ENCODE peak calls at places on chromosomes 2 and 18, in four cellular contexts. X is left ventricle myocardium inferior, N is aorta, F is IMR-90. B is an unnamed sample.

GRCh38 chr2:239212553-239213419 is 188.0 kb downstream of the HDAC4 start:
- DNase-seq in F (no peak), N (no peak), X (no peak), B (no peak)

GRCh38 chr2:114550895-114551793 is 108.7 kb downstream of the DPP10 start:
- DNase-seq in X (no peak), F (peak; percentile 50), N (peak; percentile 61), B (no peak)

GRCh38 chr2:18849841-18850578 is 260.6 kb upstream of the NT5C1B start:
- DNase-seq in F (no peak), N (no peak), X (no peak), B (no peak)

GRCh38 chr2:67038195-67038594 is 358.9 kb upstream of the ETAA1 start:
- DNase-seq in X (no peak), F (no peak), N (no peak), B (no peak)

GRCh38 chr18:23487738-23488625 is 15.3 kb upstream of the RMC1 start:
- DNase-seq in N (peak; percentile 62), F (peak; percentile 33), X (no peak), B (peak; percentile 85)

GRCh38 chr2:217785544-217786045 is 217.2 kb downstream of the TNS1 start:
- DNase-seq in X (peak; percentile 82), F (peak; percentile 60), N (peak; percentile 85), B (peak; percentile 91)

GRCh38 chr2:27582129-27582694 is 630 bp upstream of the ZNF512 start:
- DNase-seq in N (peak; percentile 44), F (no peak), X (no peak), B (peak; percentile 74)

GRCh38 chr2:45329045-45329677 is 281.9 kb downstream of the SRBD1 start:
- DNase-seq in X (no peak), F (peak; percentile 45), N (no peak), B (no peak)

GRCh38 chr2:168253379-168253778 is 6.0 kb upstream of the STK39 start:
- DNase-seq in N (no peak), X (no peak), F (no peak), B (no peak)

GRCh38 chr2:85436836-85437487 is 18.4 kb downstream of the SH2D6 start:
- DNase-seq in N (no peak), F (no peak), X (no peak), B (peak; percentile 81)

GRCh38 chr2:151056870-151057269 is 204.8 kb downstream of the RBM43 start:
- DNase-seq in F (no peak), N (no peak), X (no peak), B (no peak)

DNA sequence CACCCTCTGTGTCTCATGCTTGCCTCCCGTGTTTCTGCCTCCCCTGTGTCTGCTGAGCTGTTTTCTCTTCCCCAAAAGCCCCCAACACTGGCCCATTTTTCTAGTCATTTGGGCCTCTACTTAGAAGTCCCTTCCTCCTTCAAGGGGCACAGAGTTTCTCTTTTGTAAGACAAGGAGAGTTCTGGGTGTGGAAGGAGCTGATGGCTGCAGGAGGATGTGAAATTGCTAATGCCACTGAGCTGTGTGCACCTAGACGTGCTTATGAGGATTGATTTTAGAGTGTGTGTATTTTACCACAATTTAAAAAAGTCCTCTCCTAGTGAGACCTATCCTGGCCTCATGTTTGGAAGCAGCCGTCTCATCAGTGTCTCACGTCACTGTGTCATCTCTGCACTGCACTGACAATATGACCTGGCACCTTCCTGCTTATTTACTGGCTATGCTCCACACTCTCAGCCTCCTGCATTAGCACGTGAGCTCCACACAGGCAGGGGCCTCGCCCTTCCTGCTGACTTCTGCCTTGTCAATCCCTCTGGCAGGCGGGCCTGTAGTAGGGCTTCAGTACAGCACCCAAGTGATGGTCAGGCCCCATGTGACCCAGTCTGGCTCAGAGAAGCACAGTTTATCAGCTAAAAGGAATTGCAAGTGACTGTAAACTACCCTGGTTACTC is 8.0 kb upstream of the MBP start:
- DNase-seq in N (peak; percentile 61), F (no peak), X (peak; percentile 53), B (no peak)
- H3K4me1 ChIP-seq in N (no peaks in the 10 kb centered on the region), F (peaks cover 2% of the 10 kb centered on the region), X (peaks cover 12% of the 10 kb centered on the region), B (peaks cover 8% of the 10 kb centered on the region)

DNA sequence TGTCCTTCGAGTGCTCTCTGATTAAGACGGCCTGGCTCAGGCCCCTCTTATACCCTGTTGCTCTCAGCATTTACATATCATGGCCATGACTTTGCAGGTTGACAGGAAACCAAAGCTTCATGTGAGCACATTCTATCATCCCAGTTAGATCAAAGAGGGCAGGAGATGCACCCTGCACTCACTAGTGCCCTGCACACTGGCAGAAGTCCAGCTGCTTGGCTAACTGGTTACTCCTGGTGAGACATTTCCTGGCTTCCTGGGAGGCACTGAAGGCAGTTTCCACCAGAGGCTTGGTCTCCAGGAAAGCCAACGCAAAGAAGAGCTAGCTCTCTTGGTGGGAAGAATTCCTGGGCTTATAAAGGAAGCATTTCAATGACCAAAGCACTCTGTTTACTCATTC is 66.3 kb downstream of the LIPG start:
- DNase-seq in F (no peak), N (no peak), X (no peak), B (no peak)
- H3K4me1 ChIP-seq in F (peaks cover 6% of the 10 kb centered on the region), N (no peaks in the 10 kb centered on the region), X (no peaks in the 10 kb centered on the region), B (no peaks in the 10 kb centered on the region)

DNA sequence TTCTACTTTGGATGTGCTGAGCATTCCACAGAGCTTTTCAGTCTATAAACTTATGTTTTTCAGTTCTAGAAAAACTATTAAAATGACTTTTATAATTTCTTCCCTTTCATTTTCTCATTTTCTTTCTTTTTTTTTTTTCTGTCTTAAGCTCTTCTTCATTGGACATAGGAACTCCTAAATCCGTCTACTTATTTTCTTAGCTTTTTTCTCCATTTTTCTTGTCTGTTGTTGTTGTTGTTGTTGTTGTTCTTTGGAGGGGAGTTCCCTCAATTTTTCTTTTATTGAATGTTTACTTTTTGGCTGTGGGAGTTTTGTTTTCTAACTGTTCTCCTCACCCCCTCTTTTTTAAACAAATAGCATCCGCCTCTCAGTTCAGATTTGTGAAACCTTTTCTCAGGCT is 7.9 kb downstream of the SOCS6 start:
- DNase-seq in N (no peak), F (no peak), X (no peak), B (no peak)
- H3K4me1 ChIP-seq in N (no peaks in the 10 kb centered on the region), F (peaks cover 22% of the 10 kb centered on the region), X (peaks cover 91% of the 10 kb centered on the region), B (peaks cover 45% of the 10 kb centered on the region)

GRCh38 chr18:49020129-49020528 is 69.4 kb upstream of the SMAD7 start:
- DNase-seq in X (no peak), N (no peak), F (no peak), B (no peak)

GRCh38 chr18:49018553-49018943 is 67.8 kb upstream of the SMAD7 start:
- DNase-seq in X (no peak), N (no peak), F (no peak), B (peak; percentile 61)

GRCh38 chr18:49020621-49021021 is 69.9 kb upstream of the SMAD7 start:
- DNase-seq in N (no peak), X (no peak), F (peak; percentile 17), B (no peak)

GRCh38 chr18:49018961-49019445 is 68.2 kb upstream of the SMAD7 start:
- DNase-seq in N (no peak), X (no peak), F (no peak), B (peak; percentile 76)

DNA sequence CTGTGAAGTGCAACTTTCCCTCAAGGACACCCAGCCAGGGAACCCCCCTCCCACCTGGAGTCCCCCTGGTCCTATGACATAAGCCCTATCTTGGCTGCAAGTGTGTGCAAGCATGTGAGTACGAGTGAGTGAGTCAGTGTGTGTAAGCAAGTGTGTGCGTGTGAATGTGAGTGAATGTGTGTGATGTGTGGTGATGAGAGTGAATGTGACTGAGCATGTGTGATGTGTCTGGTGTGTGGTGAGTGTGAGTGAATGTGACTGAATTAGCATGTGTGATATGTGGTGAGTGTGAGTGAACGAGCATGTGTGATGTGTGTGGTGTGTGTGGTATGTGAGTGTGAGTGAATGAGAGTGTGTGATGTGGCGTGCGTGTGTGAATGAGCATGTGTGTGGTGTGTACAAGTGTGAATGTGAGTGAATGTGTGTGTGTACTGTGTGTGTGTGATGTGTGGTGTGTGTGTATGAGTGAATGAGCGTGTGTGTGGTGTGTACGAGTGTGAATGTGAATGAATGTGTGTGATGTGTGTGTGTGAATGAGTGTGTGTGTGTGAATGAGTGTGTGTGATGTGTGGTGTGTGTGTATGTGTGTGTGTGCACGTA is 68.8 kb upstream of the SMAD7 start:
- DNase-seq in F (peak; percentile 42), X (no peak), N (no peak), B (no peak)
- H3K4me1 ChIP-seq in F (peaks cover 12% of the 10 kb centered on the region), X (peaks cover 9% of the 10 kb centered on the region), N (no peaks in the 10 kb centered on the region), B (peaks cover 12% of the 10 kb centered on the region)

GRCh38 chr2:16663121-16663905 is 2.3 kb downstream of the CYRIA start:
- DNase-seq in X (no peak), F (no peak), N (no peak), B (no peak)
- H3K4me1 ChIP-seq in X (peaks cover 64% of the 10 kb centered on the region), F (peaks cover 24% of the 10 kb centered on the region), N (no peaks in the 10 kb centered on the region), B (peaks cover 73% of the 10 kb centered on the region)

GRCh38 chr2:98924910-98925309 is 11.1 kb downstream of the CRACDL start:
- DNase-seq in N (no peak), F (no peak), X (no peak), B (no peak)

GRCh38 chr2:98923244-98923940 is 12.6 kb downstream of the CRACDL start:
- DNase-seq in N (no peak), F (no peak), X (no peak), B (no peak)

GRCh38 chr2:98917031-98917459 is 19.0 kb downstream of the CRACDL start:
- DNase-seq in F (peak; percentile 84), N (no peak), X (no peak), B (no peak)

GRCh38 chr2:98924038-98924437 is 12.0 kb downstream of the CRACDL start:
- DNase-seq in X (no peak), F (no peak), N (no peak), B (no peak)

DNA sequence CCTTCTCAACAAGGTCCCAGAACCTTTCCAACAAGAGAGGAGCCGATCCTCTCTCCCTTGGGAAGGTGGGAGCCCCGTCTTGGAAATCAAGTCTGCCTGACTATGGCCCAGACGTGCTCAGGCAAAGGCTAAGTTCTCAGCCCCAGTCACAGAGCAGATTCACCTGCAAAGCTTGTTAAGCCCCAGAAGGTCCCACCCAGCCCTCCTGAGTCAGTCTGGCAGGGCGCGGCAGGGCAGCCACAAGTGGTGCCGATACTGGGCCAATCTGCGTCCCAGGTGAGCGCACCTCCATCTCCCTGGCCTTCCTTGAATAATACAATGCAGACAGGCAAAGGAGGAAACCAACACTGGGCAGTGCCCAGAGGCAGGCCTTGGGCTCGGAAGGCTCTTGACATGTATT is 15.0 kb downstream of the CRACDL start:
- DNase-seq in X (no peak), F (no peak), N (no peak), B (no peak)
- H3K4me1 ChIP-seq in X (no peaks in the 10 kb centered on the region), F (no peaks in the 10 kb centered on the region), N (no peaks in the 10 kb centered on the region), B (no peaks in the 10 kb centered on the region)

GRCh38 chr2:71004857-71005256 is 10.2 kb upstream of the TEX261 start:
- DNase-seq in N (no peak), X (no peak), F (no peak), B (peak; percentile 38)

GRCh38 chr2:71004356-71004755 is 9.7 kb upstream of the TEX261 start:
- DNase-seq in F (no peak), N (no peak), X (no peak), B (no peak)

GRCh38 chr2:71005271-71006202 is 10.9 kb upstream of the TEX261 start:
- DNase-seq in F (no peak), X (no peak), N (no peak), B (peak; percentile 41)

GRCh38 chr2:71001592-71002570 is 7.2 kb upstream of the TEX261 start:
- DNase-seq in F (no peak), N (no peak), X (no peak), B (peak; percentile 67)

GRCh38 chr2:71003396-71003795 is 8.7 kb upstream of the TEX261 start:
- DNase-seq in X (no peak), F (no peak), N (no peak), B (peak; percentile 35)
- H3K4me1 ChIP-seq in X (no peaks in the 10 kb centered on the region), F (peaks cover 2% of the 10 kb centered on the region), N (no peaks in the 10 kb centered on the region), B (peaks cover 17% of the 10 kb centered on the region)

GRCh38 chr2:181879295-181879694 is 12.2 kb upstream of the ITPRID2 start:
- DNase-seq in N (no peak), X (no peak), F (no peak), B (no peak)
- H3K4me1 ChIP-seq in N (peaks cover under 1% of the 10 kb centered on the region), X (no peaks in the 10 kb centered on the region), F (no peaks in the 10 kb centered on the region), B (no peaks in the 10 kb centered on the region)

GRCh38 chr18:6363216-6363615 is 51.5 kb downstream of the L3MBTL4 start:
- DNase-seq in X (no peak), N (no peak), F (no peak), B (no peak)
- H3K4me1 ChIP-seq in X (no peaks in the 10 kb centered on the region), N (no peaks in the 10 kb centered on the region), F (no peaks in the 10 kb centered on the region), B (no peaks in the 10 kb centered on the region)